ENCODE peak calls at places on chromosome 22, in six cellular contexts. V is SK-N-SH; R is CD8-positive, alpha-beta memory T cell; F is GM12865; Y is K562; B is EH. D is an unnamed sample.

GRCh38 chr22:33635766-33636165 is 284.5 kb downstream of the LARGE1 start:
- DNase-seq in V (no peak), R (no peak), F (no peak), Y (no peak), B (no peak), D (no peak)

GRCh38 chr22:44539467-44540063 is 41.5 kb upstream of the RTL6 start:
- DNase-seq in V (no peak), R (no peak), F (no peak), Y (no peak), B (no peak), D (no peak)

GRCh38 chr22:38327396-38327795 is 10.2 kb upstream of the CSNK1E start:
- DNase-seq in V (no peak), R (no peak), F (no peak), Y (no peak), B (no peak), D (no peak)

GRCh38 chr22:46104170-46104880 is 46.0 kb upstream of the PPARA start:
- DNase-seq in V (no peak), R (no peak), F (no peak), Y (no peak), B (no peak), D (no peak)

GRCh38 chr22:18955696-18956095 is 19.6 kb upstream of the PRODH start:
- DNase-seq in V (no peak), R (no peak), F (no peak), Y (no peak), B (no peak), D (no peak)

GRCh38 chr22:22073769-22074561 is 91.4 kb upstream of the TOP3B start:
- DNase-seq in V (no peak), R (no peak), F (no peak), Y (no peak), B (no peak), D (no peak)

GRCh38 chr22:29503811-29504372 is 23.9 kb downstream of the NEFH start:
- DNase-seq in V (no peak), R (no peak), F (no peak), Y (no peak), B (peak), D (no peak)

GRCh38 chr22:22769434-22770279 is 118.0 kb upstream of the IGLL5 start:
- DNase-seq in V (no peak), R (no peak), F (no peak), Y (no peak), B (peak), D (no peak)

GRCh38 chr22:44337658-44338004 is 24.9 kb upstream of the SHISAL1 start:
- DNase-seq in V (no peak), R (no peak), F (no peak), Y (peak), B (peak), D (no peak)

GRCh38 chr22:40482391-40482790 is 112.0 kb downstream of the SGSM3 start:
- DNase-seq in V (no peak), R (no peak), F (no peak), Y (no peak), B (peak), D (no peak)

GRCh38 chr22:50548046-50548912 is 2.6 kb downstream of the KLHDC7B start:
- DNase-seq in V (peak), R (peak), F (no peak), Y (no peak), B (no peak), D (no peak)

GRCh38 chr22:37112084-37112728 is 2.7 kb upstream of the TMPRSS6 start:
- DNase-seq in V (no peak), R (no peak), F (no peak), Y (no peak), B (no peak), D (no peak)

GRCh38 chr22:20208713-20209310 is 58.0 kb upstream of the CCDC188 start:
- DNase-seq in V (no peak), R (no peak), F (no peak), Y (no peak), B (no peak), D (no peak)

GRCh38 chr22:24146190-24146616 is 35.1 kb upstream of the SUSD2 start:
- DNase-seq in V (peak), R (peak), F (peak), Y (peak), B (peak), D (peak)